ENCODE peak calls at places on chromosomes 2 and 18, in seven cellular contexts. L is stomach, U is thyroid gland, W is spleen, K is breast epithelium, N is A549, D is testis. S is an unnamed sample.

GRCh38 chr2:230447455-230448451 is 31.8 kb downstream of the SP100 start:
- DNase-seq in L (no peak), U (no peak), W (no peak), K (no peak), N (no peak), D (no peak), S (no peak)

GRCh38 chr18:62637807-62638687 is 77.3 kb upstream of the PHLPP1 start:
- DNase-seq in L (peak; percentile 32), U (no peak), W (no peak), K (no peak), N (peak; percentile 26), D (peak; percentile 30), S (no peak)

GRCh38 chr18:38898167-38898566 is 1332.6 kb upstream of the CELF4 start:
- DNase-seq in L (no peak), U (no peak), W (no peak), K (no peak), N (no peak), D (no peak), S (no peak)

GRCh38 chr2:12613137-12613912 is 103.4 kb upstream of the TRIB2 start:
- DNase-seq in L (peak; percentile 27), U (no peak), W (no peak), K (no peak), N (no peak), D (no peak), S (no peak)

GRCh38 chr2:44730583-44730982 is 210.9 kb upstream of the SIX3 start:
- DNase-seq in L (no peak), U (no peak), W (no peak), K (no peak), N (no peak), D (no peak), S (no peak)

GRCh38 chr2:59066787-59067399 is 825.8 kb upstream of the FANCL start:
- DNase-seq in L (no peak), U (no peak), W (peak; percentile 65), K (no peak), N (no peak), D (peak; percentile 51), S (no peak)

GRCh38 chr2:167264380-167264779 is 376.1 kb downstream of the XIRP2 start:
- DNase-seq in L (no peak), U (no peak), W (no peak), K (no peak), N (no peak), D (peak; percentile 37), S (no peak)

GRCh38 chr2:192267484-192267883 is 72.8 kb upstream of the TMEFF2 start:
- DNase-seq in L (no peak), U (no peak), W (no peak), K (no peak), N (no peak), D (no peak), S (no peak)

GRCh38 chr2:172011814-172012580 is 12.2 kb downstream of the METAP1D start:
- DNase-seq in L (no peak), U (no peak), W (no peak), K (no peak), N (no peak), D (no peak), S (no peak)

GRCh38 chr18:57353940-57354461 is 1.6 kb downstream of the ST8SIA3 start:
- DNase-seq in L (no peak), U (peak; percentile 5), W (no peak), K (no peak), N (peak; percentile 3), D (peak; percentile 71), S (peak; percentile 40)

GRCh38 chr2:173407176-173407575 is 52.5 kb downstream of the CDCA7 start:
- DNase-seq in L (no peak), U (no peak), W (no peak), K (no peak), N (no peak), D (no peak), S (no peak)

GRCh38 chr18:74496508-74497307 is 545 bp downstream of the CNDP2 start:
- DNase-seq in L (peak; percentile 69), U (peak; percentile 75), W (no peak), K (peak; percentile 64), N (peak; percentile 44), D (peak; percentile 57), S (peak; percentile 69)

GRCh38 chr2:70888925-70889715 is 46.6 kb upstream of the ATP6V1B1 start:
- DNase-seq in L (peak; percentile 23), U (no peak), W (no peak), K (no peak), N (no peak), D (no peak), S (no peak)

GRCh38 chr18:52222211-52222610 is 117.8 kb upstream of the DCC start:
- DNase-seq in L (no peak), U (no peak), W (no peak), K (no peak), N (no peak), D (no peak), S (no peak)

GRCh38 chr2:119252186-119253113 is 28.8 kb downstream of the STEAP3 start:
- DNase-seq in L (no peak), U (no peak), W (no peak), K (no peak), N (peak; percentile 65), D (no peak), S (no peak)

GRCh38 chr2:150882751-150883520 is 378.7 kb downstream of the RBM43 start:
- DNase-seq in L (no peak), U (no peak), W (no peak), K (no peak), N (no peak), D (no peak), S (no peak)

GRCh38 chr2:31384771-31385276 is 29.7 kb downstream of the XDH start:
- DNase-seq in L (no peak), U (no peak), W (no peak), K (no peak), N (peak; percentile 79), D (no peak), S (no peak)

GRCh38 chr2:9105601-9106337 is 100.8 kb upstream of the ASAP2 start:
- DNase-seq in L (no peak), U (no peak), W (no peak), K (no peak), N (no peak), D (no peak), S (no peak)

GRCh38 chr2:58853420-58853819 is 612.3 kb upstream of the FANCL start:
- DNase-seq in L (no peak), U (no peak), W (no peak), K (no peak), N (no peak), D (no peak), S (no peak)

GRCh38 chr18:49178736-49179135 is 228.0 kb upstream of the SMAD7 start:
- DNase-seq in L (peak; percentile 34), U (peak; percentile 20), W (no peak), K (no peak), N (peak; percentile 10), D (peak; percentile 55), S (no peak)

DNA sequence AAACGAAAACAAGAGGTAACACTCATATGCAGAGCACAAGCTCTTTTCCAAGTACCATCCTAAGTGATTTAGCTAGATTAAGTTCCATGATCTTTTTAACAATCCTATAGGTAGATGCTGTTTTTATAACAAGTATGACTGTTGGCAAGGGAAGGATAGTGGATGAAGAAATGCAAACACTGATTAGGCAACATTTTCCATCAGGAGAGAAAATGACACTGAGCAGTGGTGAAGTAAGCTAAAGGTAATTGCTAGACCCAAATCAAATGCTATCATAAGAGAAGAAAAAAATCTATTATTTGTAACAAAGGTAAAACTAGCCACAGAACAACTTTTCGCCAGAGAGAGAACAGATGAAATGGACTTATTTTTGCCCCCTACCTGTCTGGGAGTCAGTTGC is 34.3 kb upstream of the BARD1 start:
- DNase-seq in L (no peak), U (no peak), W (no peak), K (no peak), N (no peak), D (no peak), S (no peak)
- TF ChIP-seq POLR2A in L (no peak), U (no peak), W (no peak), K (no peak), N (no peak), D (no peak), S (no peak)

GRCh38 chr18:8995096-8995495 is 107.4 kb upstream of the NDUFV2 start:
- DNase-seq in L (no peak), U (no peak), W (no peak), K (no peak), N (no peak), D (no peak), S (no peak)
- H3K27ac ChIP-seq in L (no peak overlapping the region), U (no peak overlapping the region), W (no peak overlapping the region), K (no peak overlapping the region), N (no peak overlapping the region), D (no peak overlapping the region), S (no peak overlapping the region)

GRCh38 chr2:197146995-197147394 is 163.6 kb downstream of the ANKRD44 start:
- DNase-seq in L (no peak), U (no peak), W (no peak), K (no peak), N (no peak), D (no peak), S (no peak)

GRCh38 chr2:197144183-197144582 is 166.4 kb downstream of the ANKRD44 start:
- DNase-seq in L (no peak), U (no peak), W (no peak), K (no peak), N (no peak), D (no peak), S (no peak)

GRCh38 chr2:197147942-197148341 is 162.6 kb downstream of the ANKRD44 start:
- DNase-seq in L (no peak), U (no peak), W (no peak), K (no peak), N (no peak), D (no peak), S (no peak)

GRCh38 chr2:197148401-197148800 is 162.2 kb downstream of the ANKRD44 start:
- DNase-seq in L (no peak), U (no peak), W (no peak), K (no peak), N (no peak), D (no peak), S (no peak)

DNA sequence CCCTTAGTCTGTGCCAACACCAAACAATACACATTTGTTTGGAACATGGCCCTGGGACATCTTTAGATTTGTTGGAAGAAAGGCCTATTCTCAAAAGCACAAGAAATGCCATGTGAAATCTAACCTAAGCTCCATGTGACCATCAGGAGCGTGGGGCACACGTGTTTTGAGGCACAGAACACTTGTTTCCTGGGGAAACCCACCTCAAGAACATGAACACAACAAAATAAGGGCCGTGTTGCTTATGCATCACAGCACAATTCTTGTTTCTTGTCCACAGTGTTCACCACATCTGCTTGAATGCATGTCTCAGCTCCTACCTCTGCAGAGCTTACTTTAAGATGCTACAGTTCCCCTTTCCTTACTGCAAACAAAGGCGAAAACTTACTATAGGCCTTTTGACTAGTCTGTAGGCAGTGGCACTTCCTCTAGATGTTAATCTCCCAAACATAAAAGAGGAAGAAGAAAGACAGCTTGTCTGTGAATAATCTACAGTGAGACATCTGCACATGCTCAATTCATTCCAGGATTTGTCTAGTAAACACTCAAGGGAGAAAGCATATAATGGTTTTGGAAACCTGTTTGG is 165.0 kb downstream of the ANKRD44 start:
- DNase-seq in L (no peak), U (no peak), W (peak; percentile 81), K (no peak), N (no peak), D (no peak), S (no peak)
- TF ChIP-seq POLR2A in L (no peak), U (no peak), W (no peak), K (no peak), N (no peak), D (no peak), S (no peak)

DNA sequence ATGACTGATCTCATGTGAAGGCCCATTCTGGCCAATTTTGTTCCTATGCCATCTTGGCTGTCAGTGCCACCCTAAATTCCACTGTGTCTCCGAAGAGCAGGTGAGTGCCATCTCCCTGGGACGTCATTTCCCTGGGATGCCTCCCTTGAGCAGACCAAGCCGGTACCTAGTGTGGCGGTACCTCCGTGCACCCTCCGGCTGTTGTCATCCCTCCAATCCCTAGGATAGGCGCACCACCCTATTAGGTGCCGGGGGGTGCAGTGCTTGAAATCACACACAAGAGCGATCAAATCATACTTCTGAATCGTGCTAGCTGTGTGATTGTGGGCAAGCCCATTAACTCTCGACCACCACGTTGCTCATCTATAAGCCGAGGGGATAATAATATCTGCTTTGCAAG is 81.8 kb upstream of the GLI2 start:
- DNase-seq in L (no peak), U (no peak), W (no peak), K (no peak), N (no peak), D (no peak), S (no peak)
- H3K27ac ChIP-seq in L (no peak overlapping the region), U (no peak overlapping the region), W (no peak overlapping the region), K (no peak overlapping the region), N (no peak overlapping the region), D (no peak overlapping the region), S (no peak overlapping the region)

S was measured in ovary.